ENCODE peak calls at places on chromosomes 12 and 14, in ten cellular contexts. E is effector memory CD4-positive, alpha-beta T cell; Y is Daoy; O is NCI-H1048; H is stimulated activated CD4-positive, alpha-beta T cell treated with anti-CD3 and anti-CD28 coated beads, TNF-alpha, amount 100 ng/mL, for 4 hours; F is endothelial cell; Q is amniotic stem cell; M is DMS53; B is dorsolateral prefrontal cortex; A is mesendoderm. X is an unnamed sample.

GRCh38 chr12:39277416-39277815 is 165.5 kb downstream of the KIF21A start:
- DNase-seq in B (no peak), O (no peak), A (no peak), M (no peak), H (no peak), F (no peak), Q (no peak), Y (no peak), E (no peak), X (no peak)

GRCh38 chr14:23358553-23359166 is 6.0 kb upstream of the SLC22A17 start:
- DNase-seq in Y (no peak), Q (no peak), A (no peak), F (no peak), E (no peak), M (no peak), B (no peak), H (no peak), O (no peak), X (no peak)

GRCh38 chr12:47828008-47828966 is 8.6 kb upstream of the HDAC7 start:
- DNase-seq in E (no peak), Y (no peak), Q (no peak), M (no peak), H (no peak), F (no peak), B (no peak), A (no peak), O (no peak), X (no peak)

GRCh38 chr12:97643961-97644360 is 181.4 kb downstream of the RMST start:
- DNase-seq in M (no peak), H (no peak), F (no peak), E (no peak), Q (no peak), B (no peak), Y (no peak), A (no peak), O (no peak), X (no peak)

GRCh38 chr12:114913871-114914801 is 230.2 kb upstream of the TBX3 start:
- DNase-seq in E (no peak), B (no peak), A (no peak), O (no peak), Q (no peak), M (no peak), H (no peak), Y (peak; percentile 45), F (no peak), X (no peak)

GRCh38 chr14:24289649-24290283 is 9.8 kb downstream of the DHRS1 start:
- DNase-seq in E (no peak), M (no peak), Y (no peak), A (no peak), O (no peak), H (no peak), Q (no peak), B (no peak), F (no peak), X (no peak)

GRCh38 chr12:3827301-3828000 is 45.7 kb downstream of the PARP11 start:
- DNase-seq in Y (no peak), F (no peak), H (no peak), A (no peak), E (no peak), B (no peak), Q (no peak), O (no peak), M (no peak), X (no peak)

GRCh38 chr12:65330341-65330740 is 51.9 kb downstream of the MSRB3 start:
- DNase-seq in B (no peak), H (no peak), Y (peak; percentile 32), F (no peak), O (no peak), M (no peak), E (no peak), A (no peak), Q (no peak), X (no peak)

GRCh38 chr12:3030821-3031415 is 46.3 kb upstream of the TSPAN9 start:
- DNase-seq in F (no peak), E (no peak), Y (no peak), M (no peak), B (no peak), A (no peak), O (no peak), H (no peak), Q (no peak), X (no peak)

GRCh38 chr12:104372048-104372720 is 68.6 kb downstream of the EID3 start:
- DNase-seq in Y (peak; percentile 66), A (no peak), M (no peak), B (no peak), E (no peak), O (no peak), H (no peak), F (no peak), Q (no peak), X (no peak)

GRCh38 chr12:121560392-121561021 is 20.3 kb downstream of the KDM2B start:
- DNase-seq in H (no peak), O (no peak), B (no peak), E (no peak), Y (no peak), A (no peak), M (no peak), F (no peak), Q (no peak), X (no peak)

GRCh38 chr12:47794679-47795078 is 21.6 kb downstream of the SLC48A1 start:
- DNase-seq in H (no peak), O (no peak), A (no peak), F (no peak), Y (no peak), M (no peak), Q (no peak), E (no peak), B (no peak), X (no peak)

GRCh38 chr12:116138781-116139180 is 138.7 kb downstream of the MED13L start:
- DNase-seq in Q (no peak), H (no peak), M (no peak), Y (peak; percentile 39), F (no peak), O (no peak), E (no peak), B (no peak), A (no peak), X (no peak)

GRCh38 chr12:54983536-54984102 is 943 bp downstream of the TESPA1 start:
- DNase-seq in A (no peak), H (peak; percentile 46), M (no peak), Y (no peak), O (no peak), F (no peak), E (no peak), Q (no peak), B (no peak), X (no peak)

GRCh38 chr14:37623971-37624370 is 28.5 kb downstream of the TTC6 start:
- DNase-seq in A (no peak), M (no peak), B (no peak), O (no peak), E (no peak), Q (no peak), Y (peak; percentile 68), H (no peak), F (no peak), X (no peak)

GRCh38 chr12:68446896-68447806 is 115.0 kb upstream of the MDM1 start:
- DNase-seq in M (no peak), Q (no peak), A (peak; percentile 72), O (no peak), F (no peak), Y (no peak), H (no peak), E (no peak), B (no peak), X (no peak)

GRCh38 chr14:38662781-38663180 is 406.9 kb upstream of the CLEC14A start:
- DNase-seq in B (no peak), F (no peak), A (peak; percentile 13), M (no peak), H (no peak), Q (no peak), O (no peak), E (no peak), Y (no peak), X (no peak)

GRCh38 chr12:123271182-123271491 is 519 bp downstream of the CDK2AP1 start:
- DNase-seq in H (peak; percentile 61), Q (peak; percentile 57), O (no peak), B (peak; percentile 58), F (peak; percentile 79), M (peak; percentile 85), E (peak; percentile 60), Y (peak; percentile 80), A (peak; percentile 58), X (peak; percentile 80)

GRCh38 chr14:89598548-89599186 is 181.6 kb upstream of the FOXN3 start:
- DNase-seq in A (peak; percentile 71), Q (no peak), B (no peak), H (no peak), F (no peak), Y (no peak), O (no peak), E (no peak), M (peak; percentile 29), X (no peak)

GRCh38 chr12:47377414-47378221 is 297.9 kb upstream of the AMIGO2 start:
- DNase-seq in F (no peak), M (peak; percentile 88), H (no peak), B (no peak), Q (peak; percentile 85), O (no peak), E (no peak), Y (peak; percentile 94), A (no peak), X (no peak)

GRCh38 chr12:3152892-3153291 is 75.7 kb downstream of the TSPAN9 start:
- DNase-seq in M (no peak), E (no peak), A (no peak), F (no peak), O (no peak), Q (no peak), H (no peak), B (no peak), Y (no peak), X (no peak)

GRCh38 chr12:11967356-11968040 is 103.2 kb upstream of the BCL2L14 start:
- DNase-seq in E (no peak), O (no peak), A (no peak), M (no peak), F (peak; percentile 34), H (no peak), B (no peak), Q (no peak), Y (no peak), X (no peak)

GRCh38 chr14:24630872-24631477 is 3.0 kb downstream of the GZMB start:
- DNase-seq in M (peak; percentile 91), E (no peak), B (no peak), H (no peak), A (no peak), Y (no peak), O (peak; percentile 40), F (no peak), Q (peak; percentile 2), X (no peak)

GRCh38 chr14:89351364-89351957 is 65.6 kb downstream of the FOXN3 start:
- DNase-seq in H (no peak), B (no peak), M (peak; percentile 51), Y (no peak), O (no peak), E (no peak), F (no peak), Q (no peak), A (peak; percentile 66), X (peak; percentile 52)

GRCh38 chr14:64758025-64758521 is 53.8 kb downstream of the PLEKHG3 start:
- DNase-seq in E (peak; percentile 31), Y (peak; percentile 91), M (peak; percentile 27), B (no peak), H (no peak), F (no peak), A (peak; percentile 88), Q (no peak), O (no peak), X (no peak)

GRCh38 chr14:31070431-31070830 is 44.3 kb upstream of the STRN3 start:
- DNase-seq in O (no peak), B (no peak), M (no peak), F (no peak), Y (peak; percentile 40), H (no peak), A (peak; percentile 91), Q (peak; percentile 74), E (no peak), X (no peak)

GRCh38 chr12:5656836-5657235 is 224.9 kb downstream of the NTF3 start:
- DNase-seq in O (no peak), F (no peak), H (no peak), B (no peak), Q (no peak), Y (no peak), M (no peak), A (no peak), E (no peak), X (no peak)

X was measured in HuH-7.5.